ENCODE peak calls at places on chromosome 19, in six cellular contexts. One of them, this sample, is unnamed.
A peak's percentile ranks its signal among the peaks of the same experiment; 100 is the strongest.

GRCh38 chr19:3142292-3142670 is 6.4 kb downstream of the GNA15 start:
- DNase-seq in heart right ventricle: no peak
- DNase-seq in stimulated activated CD4-positive, alpha-beta T cell treated with anti-CD3 and anti-CD28 coated beads, Interleukin-1b, Interleukin-23, amount 100 ng/mL, for 4 hours: peak; percentile 40
- DNase-seq in NCI-H1105: no peak
- DNase-seq in heart left ventricle: no peak
- DNase-seq in lower leg skin: peak; percentile 45
- DNase-seq in this sample: peak; percentile 51

GRCh38 chr19:48815870-48816501 is 5.2 kb upstream of the BCAT2 start:
- DNase-seq in lower leg skin: no peak
- DNase-seq in NCI-H1105: no peak
- DNase-seq in heart left ventricle: no peak
- DNase-seq in stimulated activated CD4-positive, alpha-beta T cell treated with anti-CD3 and anti-CD28 coated beads, Interleukin-1b, Interleukin-23, amount 100 ng/mL, for 4 hours: no peak
- DNase-seq in heart right ventricle: no peak
- DNase-seq in this sample: no peak

GRCh38 chr19:13701624-13702023 is 62.7 kb upstream of the MRI1 start:
- DNase-seq in NCI-H1105: no peak
- DNase-seq in lower leg skin: no peak
- DNase-seq in heart right ventricle: no peak
- DNase-seq in stimulated activated CD4-positive, alpha-beta T cell treated with anti-CD3 and anti-CD28 coated beads, Interleukin-1b, Interleukin-23, amount 100 ng/mL, for 4 hours: no peak
- DNase-seq in heart left ventricle: no peak
- DNase-seq in this sample: no peak

GRCh38 chr19:292281-292884 is 1.2 kb upstream of the PLPP2 start:
- DNase-seq in heart right ventricle: no peak
- DNase-seq in heart left ventricle: peak; percentile 27
- DNase-seq in lower leg skin: no peak
- DNase-seq in stimulated activated CD4-positive, alpha-beta T cell treated with anti-CD3 and anti-CD28 coated beads, Interleukin-1b, Interleukin-23, amount 100 ng/mL, for 4 hours: no peak
- DNase-seq in NCI-H1105: no peak
- DNase-seq in this sample: no peak

GRCh38 chr19:14476307-14476662 is 1.1 kb upstream of the PTGER1 start:
- DNase-seq in NCI-H1105: no peak
- DNase-seq in heart right ventricle: no peak
- DNase-seq in stimulated activated CD4-positive, alpha-beta T cell treated with anti-CD3 and anti-CD28 coated beads, Interleukin-1b, Interleukin-23, amount 100 ng/mL, for 4 hours: no peak
- DNase-seq in lower leg skin: no peak
- DNase-seq in heart left ventricle: no peak
- DNase-seq in this sample: no peak

GRCh38 chr19:15091918-15092753 is 10.1 kb downstream of the OR1I1 start:
- DNase-seq in stimulated activated CD4-positive, alpha-beta T cell treated with anti-CD3 and anti-CD28 coated beads, Interleukin-1b, Interleukin-23, amount 100 ng/mL, for 4 hours: peak; percentile 60
- DNase-seq in lower leg skin: peak; percentile 55
- DNase-seq in heart left ventricle: no peak
- DNase-seq in NCI-H1105: peak; percentile 37
- DNase-seq in heart right ventricle: peak; percentile 15
- DNase-seq in this sample: no peak

GRCh38 chr19:1837625-1838105 is 10.6 kb downstream of the REXO1 start:
- DNase-seq in lower leg skin: no peak
- DNase-seq in heart left ventricle: no peak
- DNase-seq in stimulated activated CD4-positive, alpha-beta T cell treated with anti-CD3 and anti-CD28 coated beads, Interleukin-1b, Interleukin-23, amount 100 ng/mL, for 4 hours: peak; percentile 41
- DNase-seq in heart right ventricle: no peak
- DNase-seq in NCI-H1105: no peak
- DNase-seq in this sample: no peak

GRCh38 chr19:49920624-49921363 is 8.2 kb upstream of the ATF5 start:
- DNase-seq in NCI-H1105: no peak
- DNase-seq in heart left ventricle: no peak
- DNase-seq in stimulated activated CD4-positive, alpha-beta T cell treated with anti-CD3 and anti-CD28 coated beads, Interleukin-1b, Interleukin-23, amount 100 ng/mL, for 4 hours: no peak
- DNase-seq in heart right ventricle: no peak
- DNase-seq in lower leg skin: no peak
- DNase-seq in this sample: no peak

GRCh38 chr19:13097331-13098258 is 5.1 kb downstream of the LYL1 start:
- DNase-seq in NCI-H1105: no peak
- DNase-seq in stimulated activated CD4-positive, alpha-beta T cell treated with anti-CD3 and anti-CD28 coated beads, Interleukin-1b, Interleukin-23, amount 100 ng/mL, for 4 hours: no peak
- DNase-seq in heart right ventricle: peak; percentile 66
- DNase-seq in heart left ventricle: peak; percentile 86
- DNase-seq in lower leg skin: no peak
- DNase-seq in this sample: no peak

GRCh38 chr19:3378352-3379146 is 12.2 kb downstream of the NFIC start:
- DNase-seq in heart right ventricle: no peak
- DNase-seq in lower leg skin: no peak
- DNase-seq in heart left ventricle: no peak
- DNase-seq in stimulated activated CD4-positive, alpha-beta T cell treated with anti-CD3 and anti-CD28 coated beads, Interleukin-1b, Interleukin-23, amount 100 ng/mL, for 4 hours: no peak
- DNase-seq in NCI-H1105: no peak
- DNase-seq in this sample: no peak

GRCh38 chr19:20860339-20860738 is 62.7 kb upstream of the ZNF85 start:
- DNase-seq in stimulated activated CD4-positive, alpha-beta T cell treated with anti-CD3 and anti-CD28 coated beads, Interleukin-1b, Interleukin-23, amount 100 ng/mL, for 4 hours: no peak
- DNase-seq in NCI-H1105: no peak
- DNase-seq in heart right ventricle: no peak
- DNase-seq in lower leg skin: no peak
- DNase-seq in heart left ventricle: peak; percentile 55
- DNase-seq in this sample: no peak

GRCh38 chr19:51809787-51810186 is 14.8 kb downstream of the FPR3 start:
- DNase-seq in heart left ventricle: no peak
- DNase-seq in NCI-H1105: no peak
- DNase-seq in heart right ventricle: no peak
- DNase-seq in lower leg skin: peak; percentile 55
- DNase-seq in stimulated activated CD4-positive, alpha-beta T cell treated with anti-CD3 and anti-CD28 coated beads, Interleukin-1b, Interleukin-23, amount 100 ng/mL, for 4 hours: no peak
- DNase-seq in this sample: no peak

GRCh38 chr19:35882074-35882832 is 13.9 kb downstream of the APLP1 start:
- DNase-seq in heart right ventricle: no peak
- DNase-seq in stimulated activated CD4-positive, alpha-beta T cell treated with anti-CD3 and anti-CD28 coated beads, Interleukin-1b, Interleukin-23, amount 100 ng/mL, for 4 hours: no peak
- DNase-seq in lower leg skin: peak; percentile 54
- DNase-seq in heart left ventricle: no peak
- DNase-seq in NCI-H1105: peak; percentile 14
- DNase-seq in this sample: peak; percentile 51

GRCh38 chr19:41206456-41206855 is 12.6 kb upstream of the AXL start:
- DNase-seq in heart left ventricle: peak; percentile 33
- DNase-seq in heart right ventricle: no peak
- DNase-seq in NCI-H1105: no peak
- DNase-seq in lower leg skin: no peak
- DNase-seq in stimulated activated CD4-positive, alpha-beta T cell treated with anti-CD3 and anti-CD28 coated beads, Interleukin-1b, Interleukin-23, amount 100 ng/mL, for 4 hours: no peak
- DNase-seq in this sample: no peak

GRCh38 chr19:33681081-33681680 is 59.4 kb downstream of the CHST8 start:
- DNase-seq in lower leg skin: no peak
- DNase-seq in NCI-H1105: no peak
- DNase-seq in heart right ventricle: no peak
- DNase-seq in heart left ventricle: peak; percentile 14
- DNase-seq in stimulated activated CD4-positive, alpha-beta T cell treated with anti-CD3 and anti-CD28 coated beads, Interleukin-1b, Interleukin-23, amount 100 ng/mL, for 4 hours: no peak
- DNase-seq in this sample: no peak

GRCh38 chr19:39111593-39112199 is 13.9 kb upstream of the PAK4 start:
- DNase-seq in lower leg skin: no peak
- DNase-seq in stimulated activated CD4-positive, alpha-beta T cell treated with anti-CD3 and anti-CD28 coated beads, Interleukin-1b, Interleukin-23, amount 100 ng/mL, for 4 hours: no peak
- DNase-seq in heart left ventricle: no peak
- DNase-seq in heart right ventricle: no peak
- DNase-seq in NCI-H1105: no peak
- DNase-seq in this sample: no peak

GRCh38 chr19:47432091-47432490 is 12.8 kb upstream of the MEIS3 start:
- DNase-seq in lower leg skin: no peak
- DNase-seq in NCI-H1105: no peak
- DNase-seq in heart left ventricle: peak; percentile 62
- DNase-seq in stimulated activated CD4-positive, alpha-beta T cell treated with anti-CD3 and anti-CD28 coated beads, Interleukin-1b, Interleukin-23, amount 100 ng/mL, for 4 hours: no peak
- DNase-seq in heart right ventricle: no peak
- DNase-seq in this sample: no peak

GRCh38 chr19:38683393-38684077 is 36.1 kb downstream of the ACTN4 start:
- DNase-seq in heart left ventricle: no peak
- DNase-seq in heart right ventricle: no peak
- DNase-seq in stimulated activated CD4-positive, alpha-beta T cell treated with anti-CD3 and anti-CD28 coated beads, Interleukin-1b, Interleukin-23, amount 100 ng/mL, for 4 hours: peak; percentile 23
- DNase-seq in lower leg skin: peak; percentile 81
- DNase-seq in NCI-H1105: no peak
- DNase-seq in this sample: peak; percentile 82

GRCh38 chr19:56085571-56086275 is 35.4 kb downstream of the ZNF787 start:
- DNase-seq in lower leg skin: no peak
- DNase-seq in heart left ventricle: no peak
- DNase-seq in NCI-H1105: no peak
- DNase-seq in stimulated activated CD4-positive, alpha-beta T cell treated with anti-CD3 and anti-CD28 coated beads, Interleukin-1b, Interleukin-23, amount 100 ng/mL, for 4 hours: no peak
- DNase-seq in heart right ventricle: no peak
- DNase-seq in this sample: no peak

GRCh38 chr19:3808420-3809143 is 22.4 kb upstream of the MATK start:
- DNase-seq in stimulated activated CD4-positive, alpha-beta T cell treated with anti-CD3 and anti-CD28 coated beads, Interleukin-1b, Interleukin-23, amount 100 ng/mL, for 4 hours: no peak
- DNase-seq in NCI-H1105: no peak
- DNase-seq in lower leg skin: no peak
- DNase-seq in heart right ventricle: peak; percentile 48
- DNase-seq in heart left ventricle: peak; percentile 68
- DNase-seq in this sample: no peak

GRCh38 chr19:10450191-10450852 is 30.0 kb downstream of the PDE4A start:
- DNase-seq in lower leg skin: no peak
- DNase-seq in stimulated activated CD4-positive, alpha-beta T cell treated with anti-CD3 and anti-CD28 coated beads, Interleukin-1b, Interleukin-23, amount 100 ng/mL, for 4 hours: no peak
- DNase-seq in heart right ventricle: no peak
- DNase-seq in heart left ventricle: no peak
- DNase-seq in NCI-H1105: no peak
- DNase-seq in this sample: no peak

GRCh38 chr19:34580055-34580336 is 97.0 kb downstream of the SCGB2B2 start:
- DNase-seq in lower leg skin: no peak
- DNase-seq in heart left ventricle: no peak
- DNase-seq in NCI-H1105: no peak
- DNase-seq in stimulated activated CD4-positive, alpha-beta T cell treated with anti-CD3 and anti-CD28 coated beads, Interleukin-1b, Interleukin-23, amount 100 ng/mL, for 4 hours: no peak
- DNase-seq in heart right ventricle: no peak
- DNase-seq in this sample: no peak

GRCh38 chr19:53998223-53998622 is 6.8 kb downstream of the CACNG6 start:
- DNase-seq in lower leg skin: no peak
- DNase-seq in heart left ventricle: no peak
- DNase-seq in stimulated activated CD4-positive, alpha-beta T cell treated with anti-CD3 and anti-CD28 coated beads, Interleukin-1b, Interleukin-23, amount 100 ng/mL, for 4 hours: no peak
- DNase-seq in NCI-H1105: no peak
- DNase-seq in heart right ventricle: no peak
- DNase-seq in this sample: no peak

GRCh38 chr19:54331626-54332025 is 7.3 kb downstream of the LILRA4 start:
- DNase-seq in NCI-H1105: no peak
- DNase-seq in heart left ventricle: no peak
- DNase-seq in heart right ventricle: no peak
- DNase-seq in lower leg skin: no peak
- DNase-seq in stimulated activated CD4-positive, alpha-beta T cell treated with anti-CD3 and anti-CD28 coated beads, Interleukin-1b, Interleukin-23, amount 100 ng/mL, for 4 hours: no peak
- DNase-seq in this sample: no peak

GRCh38 chr19:39837978-39838377 is 4.0 kb upstream of the DYRK1B start:
- DNase-seq in heart right ventricle: no peak
- DNase-seq in NCI-H1105: no peak
- DNase-seq in lower leg skin: no peak
- DNase-seq in heart left ventricle: no peak
- DNase-seq in stimulated activated CD4-positive, alpha-beta T cell treated with anti-CD3 and anti-CD28 coated beads, Interleukin-1b, Interleukin-23, amount 100 ng/mL, for 4 hours: no peak
- DNase-seq in this sample: no peak

GRCh38 chr19:14434543-14435319 is 1.6 kb downstream of the PKN1 start:
- DNase-seq in stimulated activated CD4-positive, alpha-beta T cell treated with anti-CD3 and anti-CD28 coated beads, Interleukin-1b, Interleukin-23, amount 100 ng/mL, for 4 hours: no peak
- DNase-seq in lower leg skin: peak; percentile 37
- DNase-seq in heart left ventricle: peak; percentile 78
- DNase-seq in heart right ventricle: peak; percentile 65
- DNase-seq in NCI-H1105: no peak
- DNase-seq in this sample: no peak

GRCh38 chr19:540867-541637 is 2.8 kb upstream of the GZMM start:
- DNase-seq in NCI-H1105: no peak
- DNase-seq in lower leg skin: no peak
- DNase-seq in stimulated activated CD4-positive, alpha-beta T cell treated with anti-CD3 and anti-CD28 coated beads, Interleukin-1b, Interleukin-23, amount 100 ng/mL, for 4 hours: no peak
- DNase-seq in heart right ventricle: no peak
- DNase-seq in heart left ventricle: no peak
- DNase-seq in this sample: no peak

GRCh38 chr19:44476559-44477408 is 23.5 kb downstream of the ZNF180 start:
- DNase-seq in heart left ventricle: no peak
- DNase-seq in NCI-H1105: peak; percentile 29
- DNase-seq in lower leg skin: no peak
- DNase-seq in heart right ventricle: no peak
- DNase-seq in stimulated activated CD4-positive, alpha-beta T cell treated with anti-CD3 and anti-CD28 coated beads, Interleukin-1b, Interleukin-23, amount 100 ng/mL, for 4 hours: no peak
- DNase-seq in this sample: no peak

GRCh38 chr19:32129141-32129540 is 216.3 kb upstream of the ZNF507 start:
- DNase-seq in lower leg skin: no peak
- DNase-seq in stimulated activated CD4-positive, alpha-beta T cell treated with anti-CD3 and anti-CD28 coated beads, Interleukin-1b, Interleukin-23, amount 100 ng/mL, for 4 hours: no peak
- DNase-seq in heart left ventricle: no peak
- DNase-seq in NCI-H1105: no peak
- DNase-seq in heart right ventricle: no peak
- DNase-seq in this sample: no peak

GRCh38 chr19:29714953-29715694 is at the start of gene C19orf12:
- DNase-seq in NCI-H1105: peak; percentile 74
- DNase-seq in heart right ventricle: peak; percentile 73
- DNase-seq in heart left ventricle: peak; percentile 82
- DNase-seq in stimulated activated CD4-positive, alpha-beta T cell treated with anti-CD3 and anti-CD28 coated beads, Interleukin-1b, Interleukin-23, amount 100 ng/mL, for 4 hours: peak; percentile 39
- DNase-seq in lower leg skin: no peak
- DNase-seq in this sample: no peak

GRCh38 chr19:58559275-58560006 is 1.0 kb upstream of the UBE2M start:
- DNase-seq in heart right ventricle: peak; percentile 90
- DNase-seq in lower leg skin: peak; percentile 89
- DNase-seq in NCI-H1105: no peak
- DNase-seq in stimulated activated CD4-positive, alpha-beta T cell treated with anti-CD3 and anti-CD28 coated beads, Interleukin-1b, Interleukin-23, amount 100 ng/mL, for 4 hours: no peak
- DNase-seq in heart left ventricle: peak; percentile 93
- DNase-seq in this sample: peak; percentile 75

GRCh38 chr19:35251456-35251855 is 2.7 kb downstream of the LSR start:
- DNase-seq in NCI-H1105: no peak
- DNase-seq in heart right ventricle: no peak
- DNase-seq in stimulated activated CD4-positive, alpha-beta T cell treated with anti-CD3 and anti-CD28 coated beads, Interleukin-1b, Interleukin-23, amount 100 ng/mL, for 4 hours: no peak
- DNase-seq in lower leg skin: peak; percentile 1
- DNase-seq in heart left ventricle: no peak
- DNase-seq in this sample: no peak

GRCh38 chr19:49749771-49750170 is 13.3 kb downstream of the TSKS start:
- DNase-seq in lower leg skin: no peak
- DNase-seq in NCI-H1105: no peak
- DNase-seq in heart left ventricle: no peak
- DNase-seq in heart right ventricle: no peak
- DNase-seq in stimulated activated CD4-positive, alpha-beta T cell treated with anti-CD3 and anti-CD28 coated beads, Interleukin-1b, Interleukin-23, amount 100 ng/mL, for 4 hours: no peak
- DNase-seq in this sample: no peak

GRCh38 chr19:51366999-51367564 is 894 bp upstream of the ETFB start:
- DNase-seq in heart right ventricle: peak; percentile 50
- DNase-seq in lower leg skin: peak; percentile 37
- DNase-seq in NCI-H1105: no peak
- DNase-seq in stimulated activated CD4-positive, alpha-beta T cell treated with anti-CD3 and anti-CD28 coated beads, Interleukin-1b, Interleukin-23, amount 100 ng/mL, for 4 hours: peak; percentile 9
- DNase-seq in heart left ventricle: peak; percentile 71
- DNase-seq in this sample: no peak

GRCh38 chr19:16447015-16447384 is 24.8 kb downstream of the EPS15L1 start:
- DNase-seq in lower leg skin: peak; percentile 75
- DNase-seq in stimulated activated CD4-positive, alpha-beta T cell treated with anti-CD3 and anti-CD28 coated beads, Interleukin-1b, Interleukin-23, amount 100 ng/mL, for 4 hours: no peak
- DNase-seq in NCI-H1105: no peak
- DNase-seq in heart right ventricle: peak; percentile 70
- DNase-seq in heart left ventricle: peak; percentile 82
- DNase-seq in this sample: peak; percentile 77

This sample was measured in skeletal muscle cell.